ENCODE peak calls at places on chromosome 4, in seven cellular contexts. X is activated gamma-delta T cell treated with anti-CD3 and anti-CD28 coated beads, Interleukin-2, amount 50 U/mL, for 16 hours; N is IMR-90; L is glutamatergic neuron; U is activated naive CD4-positive, alpha-beta T cell treated with anti-CD3 and anti-CD28 coated beads for 36 hours; O is activated T-cell treated with anti-CD3 and anti-CD28 coated beads for 24 hours; J is GM23248. M is an unnamed sample.

GRCh38 chr4:128385683-128386304 is 98.2 kb upstream of the PGRMC2 start:
- DNase-seq in O (no peak), L (no peak), X (no peak), J (peak), N (peak), U (no peak), M (peak)

GRCh38 chr4:11421116-11421515 is 7.6 kb downstream of the HS3ST1 start:
- DNase-seq in X (no peak), U (no peak), L (no peak), O (no peak), N (no peak), J (no peak), M (no peak)

GRCh38 chr4:67871867-67872266 is 11.9 kb downstream of the TMPRSS11D start:
- DNase-seq in N (peak), J (peak), L (no peak), X (no peak), O (no peak), U (no peak), M (peak)

GRCh38 chr4:81599646-81600231 is 128.0 kb upstream of the RASGEF1B start:
- DNase-seq in L (no peak), U (no peak), O (no peak), X (no peak), J (no peak), N (no peak), M (no peak)

GRCh38 chr4:100736651-100737450 is 219.0 kb upstream of the EMCN start:
- DNase-seq in J (peak), U (no peak), N (peak), L (no peak), X (no peak), O (no peak), M (no peak)

GRCh38 chr4:7429601-7430078 is 5.1 kb downstream of the PSAPL1 start:
- DNase-seq in L (no peak), N (no peak), O (no peak), J (no peak), U (no peak), X (no peak), M (no peak)

GRCh38 chr4:91198951-91199350 is 1071.8 kb downstream of the CCSER1 start:
- DNase-seq in U (no peak), L (no peak), N (no peak), J (no peak), O (no peak), X (no peak), M (peak)

GRCh38 chr4:31104033-31104432 is 383.9 kb downstream of the PCDH7 start:
- DNase-seq in U (no peak), O (no peak), X (no peak), J (no peak), L (no peak), N (peak), M (no peak)

GRCh38 chr4:11589676-11590075 is 161.0 kb upstream of the HS3ST1 start:
- DNase-seq in L (no peak), X (no peak), N (peak), U (no peak), O (no peak), J (no peak), M (no peak)

GRCh38 chr4:153267013-153267412 is 62.8 kb downstream of the TRIM2 start:
- DNase-seq in U (no peak), L (no peak), N (peak), X (no peak), J (no peak), O (no peak), M (no peak)

GRCh38 chr4:85898236-85898635 is 423.3 kb downstream of the ARHGAP24 start:
- DNase-seq in N (no peak), J (no peak), L (no peak), U (no peak), O (no peak), X (no peak), M (no peak)

GRCh38 chr4:187193141-187193540 is 469.5 kb upstream of the FAT1 start:
- DNase-seq in O (no peak), N (no peak), X (no peak), L (no peak), J (no peak), U (no peak), M (no peak)

GRCh38 chr4:55296076-55296475 is 50.0 kb upstream of the SRD5A3 start:
- DNase-seq in J (peak), N (no peak), L (no peak), X (no peak), O (no peak), U (no peak), M (no peak)

GRCh38 chr4:89283226-89283974 is 24.2 kb downstream of the GPRIN3 start:
- DNase-seq in L (no peak), O (no peak), J (peak), U (no peak), X (no peak), N (no peak), M (peak)

GRCh38 chr4:3710451-3711182 is 55.6 kb upstream of the ADRA2C start:
- DNase-seq in O (no peak), N (no peak), J (no peak), L (peak), X (no peak), U (no peak), M (no peak)

GRCh38 chr4:4633431-4633830 is 91.6 kb upstream of the STX18 start:
- DNase-seq in U (no peak), L (no peak), J (peak), N (no peak), X (no peak), O (no peak), M (no peak)

GRCh38 chr4:1767770-1768366 is 25.2 kb upstream of the FGFR3 start:
- DNase-seq in J (peak), O (no peak), U (peak), L (peak), N (peak), X (no peak), M (no peak)

GRCh38 chr4:13920111-13920875 is 292.8 kb upstream of the BOD1L1 start:
- DNase-seq in L (no peak), X (no peak), J (peak), O (no peak), U (no peak), N (peak), M (no peak)

GRCh38 chr4:118389731-118390520 is 37.1 kb upstream of the PRSS12 start:
- DNase-seq in X (no peak), U (no peak), N (peak), L (no peak), J (peak), O (no peak), M (no peak)

GRCh38 chr4:37741564-37741963 is 55.4 kb upstream of the RELL1 start:
- DNase-seq in O (no peak), U (no peak), N (no peak), L (no peak), X (no peak), J (no peak), M (no peak)

GRCh38 chr4:129231907-129232626 is 136.1 kb downstream of the C4orf33 start:
- DNase-seq in L (no peak), N (no peak), X (no peak), O (no peak), U (no peak), J (no peak), M (no peak)

GRCh38 chr4:124839786-124840390 is 127.4 kb upstream of the ANKRD50 start:
- DNase-seq in J (no peak), O (no peak), N (no peak), L (no peak), X (no peak), U (no peak), M (no peak)

GRCh38 chr4:5037553-5038551 is 13.4 kb upstream of the STK32B start:
- DNase-seq in L (no peak), X (no peak), O (no peak), N (peak), J (peak), U (no peak), M (peak)

GRCh38 chr4:78483811-78484210 is 67.8 kb upstream of the ANXA3 start:
- DNase-seq in X (no peak), U (no peak), J (no peak), N (no peak), O (no peak), L (no peak), M (no peak)

GRCh38 chr4:129248621-129249020 is 152.7 kb downstream of the C4orf33 start:
- DNase-seq in O (no peak), J (no peak), L (no peak), X (no peak), N (no peak), U (no peak), M (no peak)

GRCh38 chr4:138189212-138189611 is 52.9 kb downstream of the SLC7A11 start:
- DNase-seq in X (no peak), L (no peak), O (no peak), U (no peak), N (no peak), J (no peak), M (no peak)

GRCh38 chr4:87481342-87481741 is 47.8 kb downstream of the SPARCL1 start:
- DNase-seq in J (no peak), O (no peak), L (no peak), U (no peak), X (no peak), N (no peak), M (no peak)

GRCh38 chr4:147440442-147440841 is 40.5 kb upstream of the EDNRA start:
- DNase-seq in N (no peak), X (no peak), U (no peak), L (no peak), O (no peak), J (no peak), M (no peak)

GRCh38 chr4:86223472-86223871 is 136.4 kb downstream of the MAPK10 start:
- DNase-seq in O (no peak), X (no peak), N (peak), L (no peak), U (no peak), J (peak), M (peak)

GRCh38 chr4:113049421-113050355 is at the start of gene ANK2:
- DNase-seq in U (no peak), L (peak), O (no peak), N (no peak), X (no peak), J (peak), M (no peak)

M was measured in NCI-H460.